ENCODE peak calls at places on chromosome 22, in four cellular contexts. C is breast epithelium, D is astrocyte of the spinal cord, K is nephron progenitor cell. H is an unnamed sample.
A peak's percentile ranks its signal among the peaks of the same experiment; 100 is the strongest.

GRCh38 chr22:47356433-47357011 is 594.1 kb downstream of the TBC1D22A start:
- DNase-seq in C (no peak), D (no peak), K (no peak), H (no peak)

GRCh38 chr22:37681556-37682049 is 4.5 kb upstream of the NOL12 start:
- DNase-seq in C (peak; percentile 78), D (peak; percentile 74), K (peak; percentile 68), H (peak; percentile 80)

GRCh38 chr22:38802671-38803121 is 8.8 kb upstream of the DNAL4 start:
- DNase-seq in C (peak; percentile 64), D (peak; percentile 86), K (no peak), H (no peak)

GRCh38 chr22:19115628-19116027 is 6.6 kb downstream of the DGCR2 start:
- DNase-seq in C (no peak), D (no peak), K (no peak), H (no peak)

GRCh38 chr22:17753401-17753989 is 20.8 kb downstream of the BID start:
- DNase-seq in C (no peak), D (peak; percentile 37), K (no peak), H (no peak)

GRCh38 chr22:40703174-40703573 is 23.9 kb downstream of the MCHR1 start:
- DNase-seq in C (no peak), D (no peak), K (no peak), H (peak; percentile 53)

GRCh38 chr22:33492210-33492651 is 428.0 kb downstream of the LARGE1 start:
- DNase-seq in C (no peak), D (no peak), K (no peak), H (peak; percentile 40)

GRCh38 chr22:50016988-50017700 is 4.6 kb upstream of the IL17REL start:
- DNase-seq in C (no peak), D (no peak), K (no peak), H (peak; percentile 87)

GRCh38 chr22:40046126-40046525 is 51.4 kb downstream of the FAM83F start:
- DNase-seq in C (no peak), D (no peak), K (no peak), H (no peak)

GRCh38 chr22:22450343-22450839 is 58.2 kb downstream of the ZNF280B start:
- DNase-seq in C (no peak), D (no peak), K (no peak), H (peak; percentile 84)

GRCh38 chr22:49720279-49720959 is 107.3 kb downstream of the BRD1 start:
- DNase-seq in C (no peak), D (no peak), K (no peak), H (no peak)

GRCh38 chr22:32829451-32829851 is 27.9 kb downstream of the TIMP3 start:
- DNase-seq in C (no peak), D (no peak), K (no peak), H (no peak)

GRCh38 chr22:40507491-40507890 is 129.0 kb downstream of the MRTFA start:
- DNase-seq in C (no peak), D (no peak), K (no peak), H (no peak)

GRCh38 chr22:38751422-38752346 is 4.1 kb downstream of the SUN2 start:
- DNase-seq in C (peak; percentile 81), D (peak; percentile 37), K (no peak), H (peak; percentile 89)

GRCh38 chr22:24460418-24461089 is 33.2 kb downstream of the ADORA2A start:
- DNase-seq in C (no peak), D (peak; percentile 59), K (no peak), H (peak; percentile 41)

GRCh38 chr22:17972385-17973181 is 51.8 kb downstream of the MICAL3 start:
- DNase-seq in C (no peak), D (peak; percentile 56), K (no peak), H (no peak)

GRCh38 chr22:47550524-47551437 is 788.3 kb downstream of the TBC1D22A start:
- DNase-seq in C (peak; percentile 31), D (no peak), K (no peak), H (no peak)

GRCh38 chr22:50250555-50251471 is at the start of gene HDAC10:
- DNase-seq in C (peak; percentile 65), D (peak; percentile 78), K (peak; percentile 87), H (peak; percentile 96)

GRCh38 chr22:46581580-46582244 is 38.5 kb upstream of the GRAMD4 start:
- DNase-seq in C (no peak), D (no peak), K (no peak), H (no peak)

GRCh38 chr22:19997561-19998231 is 18.9 kb downstream of the ARVCF start:
- DNase-seq in C (no peak), D (no peak), K (no peak), H (no peak)

GRCh38 chr22:48138855-48139254 is 1376.4 kb downstream of the TBC1D22A start:
- DNase-seq in C (no peak), D (no peak), K (no peak), H (no peak)

GRCh38 chr22:19714320-19715252 is at the start of gene SEPTIN5:
- DNase-seq in C (no peak), D (no peak), K (peak; percentile 59), H (no peak)

GRCh38 chr22:40326905-40327735 is 19.2 kb upstream of the ADSL start:
- DNase-seq in C (no peak), D (peak; percentile 50), K (no peak), H (no peak)

GRCh38 chr22:45163417-45164216 is at the start of gene NUP50:
- DNase-seq in C (peak; percentile 90), D (peak; percentile 98), K (peak; percentile 97), H (peak; percentile 100)
- TF ChIP-seq CTCF in C (no peak), D (no peak), K (no peak), H (no peak)

GRCh38 chr22:25853902-25854301 is 111.9 kb downstream of the MYO18B start:
- DNase-seq in C (no peak), D (no peak), K (no peak), H (no peak)
- TF ChIP-seq CTCF in C (no peak), D (no peak), K (peak; percentile 22), H (no peak)

DNA sequence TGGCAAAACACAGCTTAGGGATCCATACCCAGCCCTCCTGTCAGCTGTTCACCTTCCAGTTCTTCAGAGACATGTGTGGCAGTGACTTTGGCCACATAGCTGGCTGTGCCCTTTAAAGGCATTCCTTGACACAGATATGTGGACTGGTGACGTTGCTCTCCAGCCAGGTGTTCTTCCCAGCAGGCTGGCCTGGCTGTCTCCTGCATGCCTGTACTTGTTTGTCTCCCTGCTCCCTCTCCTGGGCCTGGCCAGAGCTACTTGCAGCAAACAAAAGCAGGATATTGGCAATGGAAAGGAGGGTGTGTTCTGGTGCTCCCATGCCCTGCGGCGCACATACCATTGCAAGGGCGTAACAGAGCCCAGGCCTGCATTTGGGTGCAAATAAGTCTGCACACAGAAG is 38.3 kb downstream of the PIK3IP1 start:
- DNase-seq in C (peak; percentile 88), D (no peak), K (no peak), H (no peak)
- TF ChIP-seq CTCF in C (no peak), D (no peak), K (no peak), H (no peak)

GRCh38 chr22:28943501-28943879 is 60.1 kb downstream of the ZNRF3 start:
- DNase-seq in C (no peak), D (no peak), K (no peak), H (no peak)
- TF ChIP-seq CTCF in C (no peak), D (no peak), K (no peak), H (no peak)

DNA sequence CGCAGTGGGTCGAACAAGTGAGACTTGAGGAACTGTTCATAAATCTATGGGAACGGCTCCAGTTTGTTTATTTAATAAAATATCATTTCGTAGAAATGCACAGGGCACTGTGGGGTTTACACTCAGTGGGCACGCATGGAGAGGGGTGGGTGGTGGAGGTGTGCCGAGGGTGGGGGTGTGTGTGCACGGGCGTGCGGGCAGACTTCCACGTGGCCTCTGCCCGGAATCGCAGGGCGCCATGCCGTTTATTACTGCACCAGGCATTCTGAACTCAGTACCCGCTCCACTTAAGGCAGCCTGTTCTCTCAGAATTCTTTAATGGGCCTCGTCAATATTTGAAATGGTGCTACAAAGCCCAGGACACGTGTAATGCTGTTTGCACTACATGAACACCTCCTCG is 257.4 kb downstream of the MIAT start:
- DNase-seq in C (no peak), D (no peak), K (no peak), H (no peak)
- TF ChIP-seq CTCF in C (no peak), D (no peak), K (no peak), H (no peak)